ENCODE peak calls at places on chromosomes 11 and 22, in eight cellular contexts. One of them, this sample, is unnamed.

GRCh38 chr11:18706330-18707243 is 8.0 kb downstream of the TMEM86A start:
- DNase-seq in fibroblast of lung: peak; percentile 19
- DNase-seq in CD8-positive, alpha-beta memory T cell: peak; percentile 58
- DNase-seq in adrenal gland: peak; percentile 68
- DNase-seq in heart right ventricle: peak; percentile 49
- DNase-seq in naive thymus-derived CD4-positive, alpha-beta T cell: peak; percentile 47
- DNase-seq in A549: no peak
- DNase-seq in tibial artery: peak; percentile 82
- DNase-seq in this sample: peak; percentile 46

GRCh38 chr11:44927174-44927661 is 23.5 kb downstream of the TP53I11 start:
- DNase-seq in naive thymus-derived CD4-positive, alpha-beta T cell: no peak
- DNase-seq in heart right ventricle: peak; percentile 64
- DNase-seq in fibroblast of lung: peak; percentile 65
- DNase-seq in adrenal gland: peak; percentile 56
- DNase-seq in CD8-positive, alpha-beta memory T cell: peak; percentile 28
- DNase-seq in A549: peak; percentile 84
- DNase-seq in tibial artery: peak; percentile 77
- DNase-seq in this sample: peak; percentile 50

GRCh38 chr11:72349616-72350218 is 84.6 kb downstream of the CLPB start:
- DNase-seq in fibroblast of lung: no peak
- DNase-seq in naive thymus-derived CD4-positive, alpha-beta T cell: no peak
- DNase-seq in adrenal gland: peak; percentile 71
- DNase-seq in A549: no peak
- DNase-seq in heart right ventricle: peak; percentile 47
- DNase-seq in tibial artery: no peak
- DNase-seq in CD8-positive, alpha-beta memory T cell: no peak
- DNase-seq in this sample: no peak

GRCh38 chr11:62556872-62557631 is 10.4 kb upstream of the AHNAK start:
- DNase-seq in A549: no peak
- DNase-seq in adrenal gland: no peak
- DNase-seq in fibroblast of lung: no peak
- DNase-seq in naive thymus-derived CD4-positive, alpha-beta T cell: no peak
- DNase-seq in tibial artery: no peak
- DNase-seq in CD8-positive, alpha-beta memory T cell: no peak
- DNase-seq in heart right ventricle: no peak
- DNase-seq in this sample: no peak

GRCh38 chr11:2510626-2511402 is 66.0 kb downstream of the KCNQ1 start:
- DNase-seq in CD8-positive, alpha-beta memory T cell: no peak
- DNase-seq in A549: no peak
- DNase-seq in heart right ventricle: no peak
- DNase-seq in fibroblast of lung: no peak
- DNase-seq in adrenal gland: peak; percentile 15
- DNase-seq in tibial artery: peak; percentile 59
- DNase-seq in naive thymus-derived CD4-positive, alpha-beta T cell: no peak
- DNase-seq in this sample: no peak

GRCh38 chr11:130720232-130720787 is 196.0 kb downstream of the SNX19 start:
- DNase-seq in CD8-positive, alpha-beta memory T cell: no peak
- DNase-seq in naive thymus-derived CD4-positive, alpha-beta T cell: no peak
- DNase-seq in adrenal gland: no peak
- DNase-seq in heart right ventricle: no peak
- DNase-seq in fibroblast of lung: peak; percentile 63
- DNase-seq in tibial artery: no peak
- DNase-seq in A549: no peak
- DNase-seq in this sample: no peak

GRCh38 chr22:44455151-44455962 is 42.7 kb downstream of the RTL6 start:
- DNase-seq in tibial artery: no peak
- DNase-seq in fibroblast of lung: no peak
- DNase-seq in A549: no peak
- DNase-seq in adrenal gland: no peak
- DNase-seq in heart right ventricle: no peak
- DNase-seq in naive thymus-derived CD4-positive, alpha-beta T cell: peak; percentile 20
- DNase-seq in CD8-positive, alpha-beta memory T cell: peak; percentile 48
- DNase-seq in this sample: peak; percentile 25

GRCh38 chr11:90779098-90779497 is 556.2 kb upstream of the CHORDC1 start:
- DNase-seq in tibial artery: no peak
- DNase-seq in adrenal gland: no peak
- DNase-seq in A549: no peak
- DNase-seq in heart right ventricle: no peak
- DNase-seq in fibroblast of lung: no peak
- DNase-seq in naive thymus-derived CD4-positive, alpha-beta T cell: no peak
- DNase-seq in CD8-positive, alpha-beta memory T cell: no peak
- DNase-seq in this sample: no peak

GRCh38 chr11:121961228-121961860 is 154.7 kb downstream of the BLID start:
- DNase-seq in CD8-positive, alpha-beta memory T cell: no peak
- DNase-seq in heart right ventricle: no peak
- DNase-seq in naive thymus-derived CD4-positive, alpha-beta T cell: no peak
- DNase-seq in A549: no peak
- DNase-seq in fibroblast of lung: peak; percentile 1
- DNase-seq in adrenal gland: no peak
- DNase-seq in tibial artery: no peak
- DNase-seq in this sample: no peak

GRCh38 chr11:4072668-4073285 is 21.8 kb upstream of the RRM1 start:
- DNase-seq in naive thymus-derived CD4-positive, alpha-beta T cell: peak; percentile 58
- DNase-seq in CD8-positive, alpha-beta memory T cell: peak; percentile 70
- DNase-seq in heart right ventricle: no peak
- DNase-seq in adrenal gland: peak; percentile 65
- DNase-seq in fibroblast of lung: peak; percentile 63
- DNase-seq in tibial artery: no peak
- DNase-seq in A549: peak; percentile 80
- DNase-seq in this sample: peak; percentile 16

GRCh38 chr22:38074181-38075104 is 9.5 kb downstream of the SLC16A8 start:
- DNase-seq in heart right ventricle: no peak
- DNase-seq in tibial artery: no peak
- DNase-seq in fibroblast of lung: peak; percentile 31
- DNase-seq in adrenal gland: no peak
- DNase-seq in A549: no peak
- DNase-seq in CD8-positive, alpha-beta memory T cell: no peak
- DNase-seq in naive thymus-derived CD4-positive, alpha-beta T cell: no peak
- DNase-seq in this sample: no peak

GRCh38 chr11:120235024-120235628 is 4.8 kb upstream of the POU2F3 start:
- DNase-seq in heart right ventricle: peak; percentile 65
- DNase-seq in tibial artery: no peak
- DNase-seq in adrenal gland: peak; percentile 54
- DNase-seq in A549: peak; percentile 68
- DNase-seq in fibroblast of lung: peak; percentile 47
- DNase-seq in CD8-positive, alpha-beta memory T cell: peak; percentile 34
- DNase-seq in naive thymus-derived CD4-positive, alpha-beta T cell: peak; percentile 11
- DNase-seq in this sample: no peak

GRCh38 chr11:7546324-7546791 is 32.6 kb downstream of the PPFIBP2 start:
- DNase-seq in CD8-positive, alpha-beta memory T cell: no peak
- DNase-seq in adrenal gland: no peak
- DNase-seq in tibial artery: no peak
- DNase-seq in heart right ventricle: no peak
- DNase-seq in A549: no peak
- DNase-seq in naive thymus-derived CD4-positive, alpha-beta T cell: no peak
- DNase-seq in fibroblast of lung: no peak
- DNase-seq in this sample: no peak

GRCh38 chr11:134854391-134854991 is 442.4 kb upstream of the B3GAT1 start:
- DNase-seq in naive thymus-derived CD4-positive, alpha-beta T cell: no peak
- DNase-seq in tibial artery: no peak
- DNase-seq in adrenal gland: no peak
- DNase-seq in fibroblast of lung: no peak
- DNase-seq in A549: no peak
- DNase-seq in heart right ventricle: no peak
- DNase-seq in CD8-positive, alpha-beta memory T cell: no peak
- DNase-seq in this sample: no peak

GRCh38 chr11:118522571-118523072 is 4.7 kb upstream of the TTC36 start:
- DNase-seq in adrenal gland: no peak
- DNase-seq in CD8-positive, alpha-beta memory T cell: no peak
- DNase-seq in heart right ventricle: no peak
- DNase-seq in fibroblast of lung: peak; percentile 36
- DNase-seq in naive thymus-derived CD4-positive, alpha-beta T cell: no peak
- DNase-seq in A549: peak; percentile 42
- DNase-seq in tibial artery: no peak
- DNase-seq in this sample: no peak

GRCh38 chr11:293852-294661 is 5.1 kb downstream of the PGGHG start:
- DNase-seq in A549: no peak
- DNase-seq in naive thymus-derived CD4-positive, alpha-beta T cell: no peak
- DNase-seq in heart right ventricle: peak; percentile 9
- DNase-seq in adrenal gland: no peak
- DNase-seq in fibroblast of lung: no peak
- DNase-seq in tibial artery: peak; percentile 60
- DNase-seq in CD8-positive, alpha-beta memory T cell: no peak
- DNase-seq in this sample: no peak

GRCh38 chr11:46127150-46127638 is 5.9 kb upstream of the PHF21A start:
- DNase-seq in heart right ventricle: no peak
- DNase-seq in tibial artery: no peak
- DNase-seq in A549: peak; percentile 91
- DNase-seq in adrenal gland: peak; percentile 19
- DNase-seq in naive thymus-derived CD4-positive, alpha-beta T cell: peak; percentile 45
- DNase-seq in CD8-positive, alpha-beta memory T cell: peak; percentile 44
- DNase-seq in fibroblast of lung: peak; percentile 40
- DNase-seq in this sample: peak; percentile 30

GRCh38 chr22:22935546-22936157 is 48.0 kb downstream of the IGLL5 start:
- DNase-seq in heart right ventricle: no peak
- DNase-seq in tibial artery: no peak
- DNase-seq in A549: no peak
- DNase-seq in adrenal gland: no peak
- DNase-seq in fibroblast of lung: no peak
- DNase-seq in CD8-positive, alpha-beta memory T cell: no peak
- DNase-seq in naive thymus-derived CD4-positive, alpha-beta T cell: no peak
- DNase-seq in this sample: no peak

GRCh38 chr11:44589301-44589700 is 23.8 kb downstream of the CD82 start:
- DNase-seq in A549: no peak
- DNase-seq in fibroblast of lung: peak; percentile 64
- DNase-seq in naive thymus-derived CD4-positive, alpha-beta T cell: no peak
- DNase-seq in adrenal gland: no peak
- DNase-seq in heart right ventricle: no peak
- DNase-seq in CD8-positive, alpha-beta memory T cell: no peak
- DNase-seq in tibial artery: no peak
- DNase-seq in this sample: no peak

GRCh38 chr11:19988598-19988997 is 171.7 kb downstream of the DBX1 start:
- DNase-seq in adrenal gland: no peak
- DNase-seq in tibial artery: peak; percentile 73
- DNase-seq in CD8-positive, alpha-beta memory T cell: no peak
- DNase-seq in fibroblast of lung: peak; percentile 97
- DNase-seq in A549: peak; percentile 40
- DNase-seq in heart right ventricle: peak; percentile 22
- DNase-seq in naive thymus-derived CD4-positive, alpha-beta T cell: no peak
- DNase-seq in this sample: no peak

GRCh38 chr11:108069947-108070346 is 51.4 kb upstream of the ACAT1 start:
- DNase-seq in CD8-positive, alpha-beta memory T cell: peak; percentile 8
- DNase-seq in naive thymus-derived CD4-positive, alpha-beta T cell: peak; percentile 7
- DNase-seq in tibial artery: no peak
- DNase-seq in adrenal gland: no peak
- DNase-seq in heart right ventricle: no peak
- DNase-seq in A549: no peak
- DNase-seq in fibroblast of lung: peak; percentile 71
- DNase-seq in this sample: no peak

GRCh38 chr11:843818-844692 is 1.4 kb downstream of the TSPAN4 start:
- DNase-seq in heart right ventricle: peak; percentile 88
- DNase-seq in A549: peak; percentile 96
- DNase-seq in fibroblast of lung: peak; percentile 93
- DNase-seq in CD8-positive, alpha-beta memory T cell: no peak
- DNase-seq in adrenal gland: peak; percentile 94
- DNase-seq in naive thymus-derived CD4-positive, alpha-beta T cell: no peak
- DNase-seq in tibial artery: peak; percentile 98
- DNase-seq in this sample: no peak

GRCh38 chr22:47279337-47279736 is 516.9 kb downstream of the TBC1D22A start:
- DNase-seq in tibial artery: no peak
- DNase-seq in heart right ventricle: no peak
- DNase-seq in A549: no peak
- DNase-seq in CD8-positive, alpha-beta memory T cell: no peak
- DNase-seq in fibroblast of lung: no peak
- DNase-seq in naive thymus-derived CD4-positive, alpha-beta T cell: no peak
- DNase-seq in adrenal gland: no peak
- DNase-seq in this sample: no peak
- H3K9me3 ChIP-seq in tibial artery: no peaks in the 10 kb centered on the region
- H3K9me3 ChIP-seq in heart right ventricle: no peaks in the 10 kb centered on the region
- H3K9me3 ChIP-seq in A549: no peaks in the 10 kb centered on the region
- H3K9me3 ChIP-seq in CD8-positive, alpha-beta memory T cell: no peaks in the 10 kb centered on the region
- H3K9me3 ChIP-seq in fibroblast of lung: no peaks in the 10 kb centered on the region
- H3K9me3 ChIP-seq in naive thymus-derived CD4-positive, alpha-beta T cell: no peaks in the 10 kb centered on the region
- H3K9me3 ChIP-seq in adrenal gland: no peaks in the 10 kb centered on the region
- H3K9me3 ChIP-seq in this sample: no peaks in the 10 kb centered on the region

DNA sequence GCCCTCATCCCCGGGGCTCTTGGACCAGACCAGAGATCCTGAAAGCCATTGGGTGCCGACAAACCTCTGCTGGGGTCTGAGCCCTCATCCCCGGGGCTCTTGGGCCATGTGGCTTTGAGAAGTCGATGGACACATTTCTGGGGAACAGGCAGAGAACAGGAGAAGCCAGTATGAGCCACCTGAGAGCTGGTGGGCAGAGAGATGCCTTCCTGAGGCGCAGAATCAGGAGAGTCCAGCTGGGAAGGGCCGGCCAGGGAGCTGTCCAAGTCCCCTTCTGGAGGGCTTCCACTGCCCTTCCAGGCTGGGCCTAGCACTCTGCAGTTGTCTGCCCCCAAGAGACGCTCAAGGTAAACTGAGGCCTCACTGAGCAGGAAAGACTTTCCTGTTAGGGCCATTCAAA is 1398.1 kb downstream of the BRD1 start:
- DNase-seq in fibroblast of lung: no peak
- DNase-seq in A549: no peak
- DNase-seq in heart right ventricle: no peak
- DNase-seq in CD8-positive, alpha-beta memory T cell: no peak
- DNase-seq in adrenal gland: no peak
- DNase-seq in tibial artery: peak; percentile 38
- DNase-seq in naive thymus-derived CD4-positive, alpha-beta T cell: no peak
- DNase-seq in this sample: no peak
- H3K9me3 ChIP-seq in fibroblast of lung: no peaks in the 10 kb centered on the region
- H3K9me3 ChIP-seq in A549: no peaks in the 10 kb centered on the region
- H3K9me3 ChIP-seq in heart right ventricle: no peaks in the 10 kb centered on the region
- H3K9me3 ChIP-seq in CD8-positive, alpha-beta memory T cell: no peaks in the 10 kb centered on the region
- H3K9me3 ChIP-seq in adrenal gland: no peaks in the 10 kb centered on the region
- H3K9me3 ChIP-seq in tibial artery: no peaks in the 10 kb centered on the region
- H3K9me3 ChIP-seq in naive thymus-derived CD4-positive, alpha-beta T cell: no peaks in the 10 kb centered on the region
- H3K9me3 ChIP-seq in this sample: no peaks in the 10 kb centered on the region

GRCh38 chr11:74990941-74991340 is 2.2 kb downstream of the NEU3 start:
- DNase-seq in adrenal gland: no peak
- DNase-seq in A549: no peak
- DNase-seq in fibroblast of lung: no peak
- DNase-seq in heart right ventricle: no peak
- DNase-seq in tibial artery: no peak
- DNase-seq in CD8-positive, alpha-beta memory T cell: no peak
- DNase-seq in naive thymus-derived CD4-positive, alpha-beta T cell: no peak
- DNase-seq in this sample: no peak
- H3K9me3 ChIP-seq in adrenal gland: no peaks in the 10 kb centered on the region
- H3K9me3 ChIP-seq in A549: no peaks in the 10 kb centered on the region
- H3K9me3 ChIP-seq in fibroblast of lung: no peaks in the 10 kb centered on the region
- H3K9me3 ChIP-seq in heart right ventricle: no peaks in the 10 kb centered on the region
- H3K9me3 ChIP-seq in tibial artery: no peaks in the 10 kb centered on the region
- H3K9me3 ChIP-seq in CD8-positive, alpha-beta memory T cell: no peaks in the 10 kb centered on the region
- H3K9me3 ChIP-seq in naive thymus-derived CD4-positive, alpha-beta T cell: no peaks in the 10 kb centered on the region
- H3K9me3 ChIP-seq in this sample: no peaks in the 10 kb centered on the region

DNA sequence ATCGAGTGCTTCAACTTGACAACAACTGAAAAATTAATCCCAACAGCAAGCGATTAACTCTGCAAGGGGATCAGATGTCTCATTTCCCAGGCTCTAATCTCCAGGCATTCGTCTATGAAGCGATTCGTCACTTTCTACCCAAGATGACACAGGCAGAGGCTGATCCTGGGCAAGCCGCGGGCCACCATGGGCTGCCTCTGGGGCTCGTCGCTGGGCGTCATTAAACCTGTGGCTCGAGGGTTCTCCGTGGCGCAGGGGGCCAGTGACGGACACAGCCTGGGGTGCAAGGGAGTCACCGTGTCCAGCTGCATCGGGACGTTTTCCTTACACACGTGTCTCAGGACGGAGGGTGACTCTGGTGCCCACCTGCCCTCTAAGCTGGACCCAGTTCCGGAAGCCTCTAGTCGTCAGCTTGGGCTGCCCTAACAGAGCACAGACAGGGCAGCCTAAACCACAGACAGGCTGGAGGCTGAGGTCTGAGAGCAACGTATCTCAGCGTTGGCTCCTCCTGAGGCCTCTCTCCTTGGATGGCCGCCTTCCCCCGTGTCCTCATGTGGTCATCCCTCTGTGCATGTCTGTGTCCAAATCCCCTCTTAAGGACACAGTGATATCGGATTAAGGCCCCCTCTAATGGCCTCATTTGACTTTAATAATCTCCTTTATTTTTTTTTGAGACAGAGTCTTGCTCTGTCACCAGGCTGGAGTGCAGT is 154.3 kb downstream of the CTTN start:
- DNase-seq in A549: no peak
- DNase-seq in fibroblast of lung: no peak
- DNase-seq in naive thymus-derived CD4-positive, alpha-beta T cell: no peak
- DNase-seq in heart right ventricle: no peak
- DNase-seq in tibial artery: no peak
- DNase-seq in CD8-positive, alpha-beta memory T cell: no peak
- DNase-seq in adrenal gland: no peak
- DNase-seq in this sample: no peak
- H3K9me3 ChIP-seq in A549: no peaks in the 10 kb centered on the region
- H3K9me3 ChIP-seq in fibroblast of lung: no peaks in the 10 kb centered on the region
- H3K9me3 ChIP-seq in naive thymus-derived CD4-positive, alpha-beta T cell: no peaks in the 10 kb centered on the region
- H3K9me3 ChIP-seq in heart right ventricle: no peaks in the 10 kb centered on the region
- H3K9me3 ChIP-seq in tibial artery: no peaks in the 10 kb centered on the region
- H3K9me3 ChIP-seq in CD8-positive, alpha-beta memory T cell: no peaks in the 10 kb centered on the region
- H3K9me3 ChIP-seq in adrenal gland: no peaks in the 10 kb centered on the region
- H3K9me3 ChIP-seq in this sample: no peaks in the 10 kb centered on the region

This sample was measured in T-helper 17 cell.